ENCODE peak calls at places on chromosomes 12 and 14, in eight cellular contexts. One of them, this sample, is unnamed.

GRCh38 chr12:6839482-6840201 is 1.1 kb upstream of the GNB3 start:
- DNase-seq in M059J: no peak
- DNase-seq in T-cell: no peak
- DNase-seq in NCI-H1092: no peak
- DNase-seq in stimulated activated CD8-positive, alpha-beta memory T cell treated with anti-CD3 and anti-CD28 coated beads, Interleukin-2, amount 100 ng/mL, for 1 hour: no peak
- DNase-seq in natural killer cell: no peak
- DNase-seq in NCI-H460: no peak
- DNase-seq in GM23338: peak; percentile 80
- DNase-seq in this sample: no peak

GRCh38 chr14:65456247-65456646 is 43.7 kb downstream of the FUT8 start:
- DNase-seq in M059J: no peak
- DNase-seq in T-cell: no peak
- DNase-seq in NCI-H1092: no peak
- DNase-seq in stimulated activated CD8-positive, alpha-beta memory T cell treated with anti-CD3 and anti-CD28 coated beads, Interleukin-2, amount 100 ng/mL, for 1 hour: no peak
- DNase-seq in natural killer cell: no peak
- DNase-seq in NCI-H460: no peak
- DNase-seq in GM23338: no peak
- DNase-seq in this sample: no peak

GRCh38 chr12:92261071-92261470 is 115.4 kb upstream of the BTG1 start:
- DNase-seq in M059J: no peak
- DNase-seq in T-cell: no peak
- DNase-seq in NCI-H1092: no peak
- DNase-seq in stimulated activated CD8-positive, alpha-beta memory T cell treated with anti-CD3 and anti-CD28 coated beads, Interleukin-2, amount 100 ng/mL, for 1 hour: no peak
- DNase-seq in natural killer cell: no peak
- DNase-seq in NCI-H460: no peak
- DNase-seq in GM23338: no peak
- DNase-seq in this sample: no peak

GRCh38 chr14:103204852-103205540 is 81.7 kb downstream of the TNFAIP2 start:
- DNase-seq in M059J: peak; percentile 12
- DNase-seq in T-cell: no peak
- DNase-seq in NCI-H1092: no peak
- DNase-seq in stimulated activated CD8-positive, alpha-beta memory T cell treated with anti-CD3 and anti-CD28 coated beads, Interleukin-2, amount 100 ng/mL, for 1 hour: no peak
- DNase-seq in natural killer cell: no peak
- DNase-seq in NCI-H460: no peak
- DNase-seq in GM23338: peak; percentile 44
- DNase-seq in this sample: peak; percentile 46

GRCh38 chr12:12265571-12266388 is 1.1 kb downstream of the LRP6 start:
- DNase-seq in M059J: peak; percentile 47
- DNase-seq in T-cell: no peak
- DNase-seq in NCI-H1092: no peak
- DNase-seq in stimulated activated CD8-positive, alpha-beta memory T cell treated with anti-CD3 and anti-CD28 coated beads, Interleukin-2, amount 100 ng/mL, for 1 hour: no peak
- DNase-seq in natural killer cell: no peak
- DNase-seq in NCI-H460: no peak
- DNase-seq in GM23338: no peak
- DNase-seq in this sample: peak; percentile 26

GRCh38 chr12:109727039-109727723 is 13.6 kb downstream of the FAM222A start:
- DNase-seq in M059J: no peak
- DNase-seq in T-cell: no peak
- DNase-seq in NCI-H1092: no peak
- DNase-seq in stimulated activated CD8-positive, alpha-beta memory T cell treated with anti-CD3 and anti-CD28 coated beads, Interleukin-2, amount 100 ng/mL, for 1 hour: no peak
- DNase-seq in natural killer cell: no peak
- DNase-seq in NCI-H460: no peak
- DNase-seq in GM23338: no peak
- DNase-seq in this sample: no peak

GRCh38 chr14:80390911-80391310 is 179.6 kb upstream of the DIO2 start:
- DNase-seq in M059J: peak; percentile 91
- DNase-seq in T-cell: no peak
- DNase-seq in NCI-H1092: no peak
- DNase-seq in stimulated activated CD8-positive, alpha-beta memory T cell treated with anti-CD3 and anti-CD28 coated beads, Interleukin-2, amount 100 ng/mL, for 1 hour: no peak
- DNase-seq in natural killer cell: no peak
- DNase-seq in NCI-H460: no peak
- DNase-seq in GM23338: peak; percentile 57
- DNase-seq in this sample: peak; percentile 74

GRCh38 chr12:18153826-18154225 is 63.8 kb upstream of the RERGL start:
- DNase-seq in M059J: no peak
- DNase-seq in T-cell: no peak
- DNase-seq in NCI-H1092: no peak
- DNase-seq in stimulated activated CD8-positive, alpha-beta memory T cell treated with anti-CD3 and anti-CD28 coated beads, Interleukin-2, amount 100 ng/mL, for 1 hour: no peak
- DNase-seq in natural killer cell: no peak
- DNase-seq in NCI-H460: no peak
- DNase-seq in GM23338: peak; percentile 56
- DNase-seq in this sample: no peak

GRCh38 chr12:130083002-130083401 is 79.3 kb upstream of the FZD10 start:
- DNase-seq in M059J: no peak
- DNase-seq in T-cell: no peak
- DNase-seq in NCI-H1092: no peak
- DNase-seq in stimulated activated CD8-positive, alpha-beta memory T cell treated with anti-CD3 and anti-CD28 coated beads, Interleukin-2, amount 100 ng/mL, for 1 hour: no peak
- DNase-seq in natural killer cell: no peak
- DNase-seq in NCI-H460: no peak
- DNase-seq in GM23338: no peak
- DNase-seq in this sample: no peak

GRCh38 chr14:89386214-89386886 is 30.7 kb downstream of the FOXN3 start:
- DNase-seq in M059J: no peak
- DNase-seq in T-cell: no peak
- DNase-seq in NCI-H1092: no peak
- DNase-seq in stimulated activated CD8-positive, alpha-beta memory T cell treated with anti-CD3 and anti-CD28 coated beads, Interleukin-2, amount 100 ng/mL, for 1 hour: no peak
- DNase-seq in natural killer cell: no peak
- DNase-seq in NCI-H460: no peak
- DNase-seq in GM23338: no peak
- DNase-seq in this sample: peak; percentile 41

GRCh38 chr14:82075566-82075965 is 541.9 kb upstream of the SEL1L start:
- DNase-seq in M059J: peak; percentile 2
- DNase-seq in T-cell: no peak
- DNase-seq in NCI-H1092: no peak
- DNase-seq in stimulated activated CD8-positive, alpha-beta memory T cell treated with anti-CD3 and anti-CD28 coated beads, Interleukin-2, amount 100 ng/mL, for 1 hour: no peak
- DNase-seq in natural killer cell: no peak
- DNase-seq in NCI-H460: peak; percentile 16
- DNase-seq in GM23338: peak; percentile 87
- DNase-seq in this sample: no peak

GRCh38 chr14:90548455-90548854 is 151.6 kb downstream of the CALM1 start:
- DNase-seq in M059J: no peak
- DNase-seq in T-cell: no peak
- DNase-seq in NCI-H1092: no peak
- DNase-seq in stimulated activated CD8-positive, alpha-beta memory T cell treated with anti-CD3 and anti-CD28 coated beads, Interleukin-2, amount 100 ng/mL, for 1 hour: no peak
- DNase-seq in natural killer cell: no peak
- DNase-seq in NCI-H460: no peak
- DNase-seq in GM23338: no peak
- DNase-seq in this sample: no peak

GRCh38 chr12:31589896-31590729 is 823 bp downstream of the DENND5B start:
- DNase-seq in M059J: peak; percentile 73
- DNase-seq in T-cell: no peak
- DNase-seq in NCI-H1092: peak; percentile 33
- DNase-seq in stimulated activated CD8-positive, alpha-beta memory T cell treated with anti-CD3 and anti-CD28 coated beads, Interleukin-2, amount 100 ng/mL, for 1 hour: no peak
- DNase-seq in natural killer cell: peak; percentile 41
- DNase-seq in NCI-H460: peak; percentile 50
- DNase-seq in GM23338: peak; percentile 72
- DNase-seq in this sample: peak; percentile 44

GRCh38 chr14:92848941-92849340 is 54.8 kb downstream of the GOLGA5 start:
- DNase-seq in M059J: no peak
- DNase-seq in T-cell: no peak
- DNase-seq in NCI-H1092: peak; percentile 83
- DNase-seq in stimulated activated CD8-positive, alpha-beta memory T cell treated with anti-CD3 and anti-CD28 coated beads, Interleukin-2, amount 100 ng/mL, for 1 hour: no peak
- DNase-seq in natural killer cell: no peak
- DNase-seq in NCI-H460: no peak
- DNase-seq in GM23338: no peak
- DNase-seq in this sample: no peak

GRCh38 chr14:37595809-37596595 is 573 bp downstream of the TTC6 start:
- DNase-seq in M059J: peak; percentile 54
- DNase-seq in T-cell: no peak
- DNase-seq in NCI-H1092: peak; percentile 97
- DNase-seq in stimulated activated CD8-positive, alpha-beta memory T cell treated with anti-CD3 and anti-CD28 coated beads, Interleukin-2, amount 100 ng/mL, for 1 hour: peak; percentile 21
- DNase-seq in natural killer cell: no peak
- DNase-seq in NCI-H460: peak; percentile 92
- DNase-seq in GM23338: peak; percentile 76
- DNase-seq in this sample: no peak

GRCh38 chr14:55628426-55628825 is 48.4 kb downstream of the KTN1 start:
- DNase-seq in M059J: peak; percentile 29
- DNase-seq in T-cell: no peak
- DNase-seq in NCI-H1092: no peak
- DNase-seq in stimulated activated CD8-positive, alpha-beta memory T cell treated with anti-CD3 and anti-CD28 coated beads, Interleukin-2, amount 100 ng/mL, for 1 hour: no peak
- DNase-seq in natural killer cell: no peak
- DNase-seq in NCI-H460: no peak
- DNase-seq in GM23338: no peak
- DNase-seq in this sample: no peak

GRCh38 chr12:11621797-11622423 is 27.6 kb upstream of the ETV6 start:
- DNase-seq in M059J: peak; percentile 39
- DNase-seq in T-cell: peak; percentile 7
- DNase-seq in NCI-H1092: no peak
- DNase-seq in stimulated activated CD8-positive, alpha-beta memory T cell treated with anti-CD3 and anti-CD28 coated beads, Interleukin-2, amount 100 ng/mL, for 1 hour: no peak
- DNase-seq in natural killer cell: no peak
- DNase-seq in NCI-H460: no peak
- DNase-seq in GM23338: peak; percentile 25
- DNase-seq in this sample: peak; percentile 36

GRCh38 chr14:61973981-61974380 is 211.8 kb downstream of the SNAPC1 start:
- DNase-seq in M059J: peak; percentile 70
- DNase-seq in T-cell: no peak
- DNase-seq in NCI-H1092: no peak
- DNase-seq in stimulated activated CD8-positive, alpha-beta memory T cell treated with anti-CD3 and anti-CD28 coated beads, Interleukin-2, amount 100 ng/mL, for 1 hour: no peak
- DNase-seq in natural killer cell: no peak
- DNase-seq in NCI-H460: no peak
- DNase-seq in GM23338: no peak
- DNase-seq in this sample: peak; percentile 88